ENCODE peak calls at places on chromosomes 12 and 14, in ten cellular contexts. L is HFFc6; P is astrocyte of the spinal cord; B is activated T-cell treated with anti-CD3 and anti-CD28 coated beads, Interleukin-2, amount 50 U/mL, for 72 hours; W is NCI-H1930; U is LoVo; K is stimulated activated CD4-positive, alpha-beta T cell treated with anti-CD3 and anti-CD28 coated beads, Interleukin-2, amount 100 ng/mL, for 24 hours; M is T-helper 1 cell; O is EL; X is IMR-90. I is an unnamed sample.

GRCh38 chr12:128817115-128818015 is 6.4 kb downstream of the SLC15A4 start:
- DNase-seq in L (peak), P (peak), B (no peak), W (no peak), U (no peak), K (no peak), M (no peak), O (peak), X (peak), I (peak)

GRCh38 chr14:106210650-106211049 is 684.3 kb downstream of the TMEM121 start:
- DNase-seq in L (no peak), P (no peak), B (peak), W (no peak), U (peak), K (no peak), M (no peak), O (no peak), X (no peak), I (peak)

GRCh38 chr12:19382563-19382962 is 56.7 kb upstream of the AEBP2 start:
- DNase-seq in L (no peak), P (no peak), B (peak), W (no peak), U (no peak), K (no peak), M (no peak), O (no peak), X (no peak), I (no peak)

GRCh38 chr12:65324551-65324950 is 46.1 kb downstream of the MSRB3 start:
- DNase-seq in L (no peak), P (no peak), B (no peak), W (no peak), U (no peak), K (no peak), M (no peak), O (no peak), X (no peak), I (no peak)

GRCh38 chr14:21096438-21096837 is 2.0 kb downstream of the ZNF219 start:
- DNase-seq in L (no peak), P (no peak), B (no peak), W (no peak), U (no peak), K (no peak), M (no peak), O (no peak), X (no peak), I (no peak)

GRCh38 chr12:19997996-19998395 is 370.3 kb upstream of the PDE3A start:
- DNase-seq in L (no peak), P (no peak), B (no peak), W (no peak), U (no peak), K (no peak), M (no peak), O (peak), X (no peak), I (no peak)

GRCh38 chr14:98077176-98077575 is 1194.8 kb downstream of the BCL11B start:
- DNase-seq in L (no peak), P (no peak), B (no peak), W (no peak), U (no peak), K (no peak), M (no peak), O (no peak), X (no peak), I (no peak)

GRCh38 chr14:33062476-33062875 is 123.8 kb downstream of the NPAS3 start:
- DNase-seq in L (no peak), P (no peak), B (no peak), W (no peak), U (no peak), K (no peak), M (no peak), O (no peak), X (no peak), I (no peak)

GRCh38 chr14:31357279-31357678 is 63.1 kb downstream of the HEATR5A start:
- DNase-seq in L (peak), P (no peak), B (no peak), W (no peak), U (no peak), K (no peak), M (no peak), O (no peak), X (peak), I (peak)

GRCh38 chr14:80315681-80316080 is 104.4 kb upstream of the DIO2 start:
- DNase-seq in L (peak), P (no peak), B (no peak), W (no peak), U (no peak), K (no peak), M (no peak), O (peak), X (peak), I (no peak)

GRCh38 chr12:11609045-11609444 is 40.4 kb upstream of the ETV6 start:
- DNase-seq in L (no peak), P (no peak), B (no peak), W (no peak), U (no peak), K (no peak), M (no peak), O (no peak), X (no peak), I (no peak)

GRCh38 chr12:4006743-4007142 is 133.5 kb upstream of the PARP11 start:
- DNase-seq in L (no peak), P (no peak), B (no peak), W (no peak), U (peak), K (no peak), M (no peak), O (no peak), X (no peak), I (no peak)

GRCh38 chr14:100662850-100663527 is 63.7 kb upstream of the DLK1 start:
- DNase-seq in L (peak), P (peak), B (peak), W (peak), U (peak), K (peak), M (peak), O (peak), X (peak), I (peak)

GRCh38 chr12:95996034-95996658 is at the start of gene HAL:
- DNase-seq in L (no peak), P (no peak), B (no peak), W (no peak), U (no peak), K (no peak), M (peak), O (no peak), X (no peak), I (no peak)